ENCODE peak calls at places on chromosomes 3 and 15, in six cellular contexts. X is SJSA1, H is C1 segment of cervical spinal cord, F is NCI-H510A treated with DMSO at 0.1 percent for 48 hours, Q is M059J, R is NCI-H69. O is an unnamed sample.

GRCh38 chr15:92167413-92167950 is 226.2 kb upstream of the ST8SIA2 start:
- DNase-seq in F (no peak), R (no peak), Q (no peak), X (no peak), H (no peak), O (no peak)

GRCh38 chr3:165669967-165670366 is 167.3 kb downstream of the BCHE start:
- DNase-seq in H (no peak), R (no peak), F (no peak), Q (peak), X (no peak), O (no peak)

GRCh38 chr3:110576962-110577361 is 494.7 kb upstream of the NECTIN3 start:
- DNase-seq in H (no peak), R (peak), Q (peak), F (no peak), X (peak), O (no peak)

GRCh38 chr15:83305696-83306291 is 21.3 kb upstream of the BNC1 start:
- DNase-seq in H (no peak), X (no peak), Q (no peak), R (no peak), F (no peak), O (no peak)

GRCh38 chr3:43477600-43477999 is 144.2 kb downstream of the ANO10 start:
- DNase-seq in Q (no peak), F (no peak), R (no peak), X (no peak), H (no peak), O (no peak)

GRCh38 chr15:95680693-95681092 is 649.8 kb upstream of the NR2F2 start:
- DNase-seq in R (no peak), Q (peak), F (no peak), H (no peak), X (no peak), O (no peak)

GRCh38 chr15:68281008-68281407 is 3.5 kb downstream of the FEM1B start:
- DNase-seq in X (no peak), F (no peak), Q (no peak), H (no peak), R (no peak), O (no peak)

GRCh38 chr15:66488525-66488924 is 9.0 kb downstream of the SNAPC5 start:
- DNase-seq in Q (no peak), X (no peak), F (no peak), R (no peak), H (no peak), O (no peak)

GRCh38 chr15:42826251-42826890 is 89.4 kb upstream of the CDAN1 start:
- DNase-seq in R (no peak), X (no peak), F (no peak), Q (no peak), H (no peak), O (no peak)

GRCh38 chr3:182248349-182248880 is 536.7 kb downstream of the SOX2 start:
- DNase-seq in R (peak), X (peak), Q (peak), H (no peak), F (no peak), O (peak)

GRCh38 chr15:59105839-59106238 is 893 bp downstream of the CCNB2 start:
- DNase-seq in X (no peak), H (no peak), Q (peak), F (no peak), R (peak), O (no peak)

GRCh38 chr3:41612853-41613252 is 349.1 kb downstream of the ULK4 start:
- DNase-seq in H (no peak), F (no peak), X (no peak), Q (no peak), R (no peak), O (no peak)

GRCh38 chr15:29571728-29572454 is 250.4 kb downstream of the TJP1 start:
- DNase-seq in R (peak), F (no peak), X (no peak), H (no peak), Q (peak), O (no peak)

GRCh38 chr3:148158210-148158609 is 539.5 kb upstream of the AGTR1 start:
- DNase-seq in F (no peak), Q (peak), R (no peak), X (no peak), H (peak), O (no peak)

GRCh38 chr15:80580536-80581260 is 114.4 kb upstream of the ABHD17C start:
- DNase-seq in Q (no peak), H (no peak), F (no peak), X (no peak), R (no peak), O (no peak)

GRCh38 chr3:27659279-27660021 is 62.7 kb downstream of the EOMES start:
- DNase-seq in F (peak), R (peak), H (no peak), Q (peak), X (peak), O (peak)

GRCh38 chr3:25576836-25577454 is 87.8 kb downstream of the TOP2B start:
- DNase-seq in X (no peak), H (no peak), F (no peak), R (no peak), Q (no peak), O (no peak)

GRCh38 chr3:45413172-45413765 is 24.9 kb downstream of the LARS2 start:
- DNase-seq in H (no peak), Q (no peak), R (peak), F (no peak), X (no peak), O (no peak)

GRCh38 chr15:76904461-76905012 is 603 bp downstream of the SCAPER start:
- DNase-seq in X (no peak), F (peak), Q (peak), H (peak), R (peak), O (peak)

GRCh38 chr3:131221731-131222130 is 159.8 kb upstream of the NUDT16 start:
- DNase-seq in F (no peak), X (no peak), Q (peak), R (no peak), H (no peak), O (no peak)

GRCh38 chr15:52224211-52224610 is 33.0 kb upstream of the GNB5 start:
- DNase-seq in H (no peak), X (no peak), F (no peak), R (no peak), Q (no peak), O (no peak)

GRCh38 chr3:85589145-85589544 is 630.4 kb downstream of the CADM2 start:
- DNase-seq in X (no peak), Q (peak), R (peak), F (no peak), H (no peak), O (no peak)

GRCh38 chr3:125051715-125052581 is 3.8 kb downstream of the HEG1 start:
- DNase-seq in Q (peak), X (peak), F (no peak), R (peak), H (peak), O (no peak)

GRCh38 chr3:24136624-24137310 is 191.7 kb downstream of the NR1D2 start:
- DNase-seq in F (no peak), H (no peak), X (no peak), R (peak), Q (no peak), O (no peak)

GRCh38 chr15:66153549-66154415 is 99.8 kb downstream of the MEGF11 start:
- DNase-seq in R (peak), F (peak), H (no peak), Q (no peak), X (no peak), O (peak)